ENCODE peak calls at places on chromosomes 7 and 10, in six cellular contexts. T is H9, Z is IMR-90, F is mesenchymal stem cell, H is H1, U is neuronal stem cell. X is an unnamed sample.

GRCh38 chr10:62818426-62819011 is 2.4 kb upstream of the EGR2 start:
- DNase-seq in T (peak), Z (no peak), F (no peak), H (no peak), U (peak), X (peak)

GRCh38 chr10:58291538-58292174 is 22.7 kb downstream of the CISD1 start:
- DNase-seq in T (no peak), Z (peak), F (peak), H (no peak), U (no peak), X (peak)

GRCh38 chr10:99292159-99292558 is 37.0 kb upstream of the CNNM1 start:
- DNase-seq in T (no peak), Z (peak), F (peak), H (no peak), U (no peak), X (no peak)

GRCh38 chr10:49594594-49594993 is 15.5 kb upstream of the SLC18A3 start:
- DNase-seq in T (peak), Z (peak), F (peak), H (no peak), U (no peak), X (peak)

GRCh38 chr10:28444031-28444430 is 88.9 kb upstream of the WAC start:
- DNase-seq in T (peak), Z (no peak), F (no peak), H (no peak), U (no peak), X (peak)

GRCh38 chr7:69782917-69783684 is 184.8 kb downstream of the AUTS2 start:
- DNase-seq in T (no peak), Z (no peak), F (no peak), H (no peak), U (no peak), X (no peak)

GRCh38 chr10:77592946-77593636 is 44.5 kb downstream of the KCNMA1 start:
- DNase-seq in T (no peak), Z (peak), F (peak), H (no peak), U (no peak), X (no peak)

GRCh38 chr10:117496031-117496430 is 46.5 kb upstream of the EMX2 start:
- DNase-seq in T (no peak), Z (no peak), F (no peak), H (no peak), U (no peak), X (no peak)

GRCh38 chr7:101390901-101391301 is 28.2 kb downstream of the COL26A1 start:
- DNase-seq in T (peak), Z (no peak), F (peak), H (no peak), U (peak), X (peak)

GRCh38 chr10:75464478-75465090 is 33.2 kb downstream of the LRMDA start:
- DNase-seq in T (no peak), Z (no peak), F (no peak), H (no peak), U (no peak), X (no peak)

GRCh38 chr10:62580396-62580795 is 206.2 kb downstream of the ZNF365 start:
- DNase-seq in T (no peak), Z (peak), F (peak), H (no peak), U (no peak), X (no peak)

GRCh38 chr7:139481364-139481763 is 2.1 kb downstream of the KLRG2 start:
- DNase-seq in T (peak), Z (no peak), F (no peak), H (no peak), U (no peak), X (peak)

GRCh38 chr10:133131053-133131452 is 29.0 kb upstream of the KNDC1 start:
- DNase-seq in T (no peak), Z (no peak), F (no peak), H (no peak), U (no peak), X (no peak)

GRCh38 chr7:139095194-139095659 is 14.3 kb downstream of the ZC3HAV1 start:
- DNase-seq in T (peak), Z (no peak), F (no peak), H (no peak), U (no peak), X (peak)

GRCh38 chr7:116978006-116978405 is 24.7 kb downstream of the ST7 start:
- DNase-seq in T (no peak), Z (no peak), F (no peak), H (no peak), U (no peak), X (peak)

GRCh38 chr7:106367664-106368063 is 82.9 kb upstream of the NAMPT start:
- DNase-seq in T (no peak), Z (no peak), F (no peak), H (no peak), U (no peak), X (no peak)

GRCh38 chr10:7121154-7121797 is 289.6 kb downstream of the SFMBT2 start:
- DNase-seq in T (peak), Z (peak), F (peak), H (peak), U (peak), X (peak)

GRCh38 chr10:76080991-76081390 is 649.6 kb downstream of the LRMDA start:
- DNase-seq in T (no peak), Z (peak), F (peak), H (no peak), U (no peak), X (peak)

GRCh38 chr7:7428806-7429205 is 106.9 kb downstream of the COL28A1 start:
- DNase-seq in T (no peak), Z (peak), F (no peak), H (no peak), U (no peak), X (no peak)

GRCh38 chr10:68052463-68052862 is 22.6 kb downstream of the HERC4 start:
- DNase-seq in T (no peak), Z (peak), F (peak), H (no peak), U (no peak), X (no peak)

GRCh38 chr7:159025161-159025779 is 119.4 kb downstream of the VIPR2 start:
- DNase-seq in T (peak), Z (no peak), F (no peak), H (no peak), U (no peak), X (no peak)

GRCh38 chr7:149819141-149819960 is 18.8 kb upstream of the ZNF862 start:
- DNase-seq in T (no peak), Z (no peak), F (no peak), H (no peak), U (no peak), X (no peak)

GRCh38 chr10:37448161-37448560 is 322.8 kb downstream of the ANKRD30A start:
- DNase-seq in T (no peak), Z (no peak), F (no peak), H (no peak), U (no peak), X (no peak)

GRCh38 chr10:33363112-33363511 is 28.6 kb upstream of the NRP1 start:
- DNase-seq in T (no peak), Z (peak), F (no peak), H (no peak), U (no peak), X (no peak)

GRCh38 chr10:31321396-31321941 is 2.5 kb downstream of the ZEB1 start:
- DNase-seq in T (no peak), Z (peak), F (peak), H (no peak), U (no peak), X (no peak)

GRCh38 chr7:2558620-2559282 is at the start of gene IQCE:
- DNase-seq in T (peak), Z (peak), F (peak), H (peak), U (peak), X (peak)

GRCh38 chr10:123175389-123176387 is 21.5 kb downstream of the BUB3 start:
- DNase-seq in T (no peak), Z (no peak), F (no peak), H (no peak), U (no peak), X (no peak)

GRCh38 chr7:73850781-73851207 is 8.5 kb upstream of the METTL27 start:
- DNase-seq in T (no peak), Z (peak), F (peak), H (no peak), U (no peak), X (peak)

DNA sequence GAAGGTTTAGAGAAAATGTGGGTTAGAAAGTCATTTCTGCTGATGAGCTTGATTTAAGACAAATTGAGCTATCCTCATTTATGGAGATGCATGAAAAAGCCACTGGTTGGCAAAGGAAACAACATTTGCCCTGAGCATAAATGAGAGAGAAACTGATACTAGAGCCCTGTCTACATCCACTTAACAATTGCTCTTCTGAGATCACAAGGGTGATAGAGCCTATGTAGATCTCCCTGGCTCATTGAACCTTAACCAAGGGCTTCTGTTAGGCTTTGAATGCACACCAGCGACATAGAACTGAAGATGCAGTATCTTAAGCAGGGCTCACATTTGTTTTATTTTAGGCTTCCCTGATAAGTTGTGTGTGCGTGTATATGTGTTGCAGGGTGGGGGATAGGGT is 35.0 kb downstream of the GPR141 start:
- DNase-seq in T (no peak), Z (no peak), F (no peak), H (no peak), U (no peak), X (no peak)
- H2BK15ac ChIP-seq in T (no peak), Z (no peak), F (no peak), H (no peak), U (no peak), X (no peak)

GRCh38 chr7:50156163-50156562 is 63.1 kb upstream of the ZPBP start:
- DNase-seq in T (no peak), Z (no peak), F (no peak), H (no peak), U (no peak), X (no peak)
- H2BK120ac ChIP-seq in T (no peak), Z (no peak), F (no peak), H (no peak), U (no peak), X (no peak)

DNA sequence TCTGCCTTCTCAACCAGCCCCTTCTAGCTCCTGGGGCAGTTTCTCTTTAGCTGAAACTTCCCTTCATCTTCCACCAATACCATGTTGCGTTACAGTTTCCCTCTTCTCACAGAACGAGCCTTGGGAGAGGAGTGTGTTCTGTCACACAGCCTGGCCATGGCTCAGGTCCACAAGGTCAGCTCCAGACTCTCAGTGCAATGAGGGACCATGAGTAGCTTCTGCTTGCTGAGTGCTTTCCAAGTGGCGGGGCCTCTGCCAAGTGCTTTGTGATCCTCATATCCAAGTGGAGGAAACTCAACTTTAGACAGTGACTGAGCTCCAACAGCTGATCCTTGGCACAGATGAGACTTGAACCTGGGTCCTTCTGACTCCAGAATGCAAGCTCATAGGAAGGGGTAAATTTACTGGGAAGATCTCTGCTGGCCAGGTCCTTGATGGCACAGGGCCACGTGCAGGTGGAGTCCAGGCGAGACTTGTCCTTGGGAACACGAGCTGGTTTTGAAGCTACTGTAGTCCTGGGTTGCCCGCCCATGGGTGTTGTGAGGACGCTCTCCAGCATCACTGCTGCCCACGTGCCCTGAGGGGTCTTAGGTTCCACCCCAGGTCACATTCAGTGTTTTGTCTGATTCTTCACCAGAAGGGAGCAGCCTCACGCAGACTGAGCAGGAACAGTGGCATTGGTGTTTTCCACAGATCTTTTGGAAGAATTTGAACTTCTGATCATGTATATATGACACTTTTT is 238.0 kb downstream of the EBF3 start:
- DNase-seq in T (no peak), Z (no peak), F (no peak), H (no peak), U (no peak), X (no peak)
- H2BK15ac ChIP-seq in T (no peak), Z (no peak), F (no peak), H (no peak), U (no peak), X (no peak)

DNA sequence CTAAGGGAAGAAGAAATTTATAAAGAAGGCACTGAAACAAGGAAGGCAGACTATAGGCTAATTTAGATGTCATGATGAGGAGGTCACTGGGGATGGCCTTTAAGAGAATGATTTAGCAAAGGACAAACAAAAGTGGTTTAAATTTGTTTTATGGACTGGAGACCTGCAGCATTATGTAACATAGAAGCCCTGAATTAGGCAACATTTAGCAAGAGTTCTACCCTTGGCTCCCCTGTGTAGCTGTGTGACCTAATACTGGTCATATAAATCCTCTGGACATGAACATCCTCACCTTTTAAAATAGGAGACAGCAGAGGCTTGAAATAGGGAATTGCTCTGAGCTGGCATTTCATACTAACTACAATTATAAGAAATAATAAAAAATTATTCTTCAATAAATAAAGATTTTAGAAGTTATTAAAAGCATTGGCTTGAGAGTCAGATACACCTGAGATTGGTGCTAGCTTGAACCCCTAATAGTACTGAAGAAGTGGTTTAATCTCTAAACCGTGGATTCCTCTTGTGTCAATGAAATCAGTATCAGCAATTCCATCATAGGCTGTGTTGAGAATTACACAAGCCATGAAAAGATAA is 48.9 kb downstream of the RNLS start:
- DNase-seq in T (no peak), Z (no peak), F (no peak), H (no peak), U (no peak), X (no peak)
- H2BK120ac ChIP-seq in T (no peak), Z (no peak), F (no peak), H (no peak), U (no peak), X (no peak)

GRCh38 chr7:157558875-157559595 is 222.2 kb downstream of the DNAJB6 start:
- DNase-seq in T (no peak), Z (no peak), F (no peak), H (no peak), U (no peak), X (no peak)
- H2BK15ac ChIP-seq in T (no peak), Z (no peak), F (no peak), H (no peak), U (no peak), X (no peak)

GRCh38 chr7:123939784-123940183 is 14.7 kb downstream of the SPAM1 start:
- DNase-seq in T (no peak), Z (no peak), F (no peak), H (no peak), U (no peak), X (no peak)
- H2BK120ac ChIP-seq in T (no peak), Z (no peak), F (no peak), H (no peak), U (no peak), X (peak)